ENCODE peak calls at places on chromosomes 2 and 18, in eight cellular contexts. I, T, X, J, W, H, D and G are unnamed samples.

GRCh38 chr2:240981273-240981672 is 17.1 kb upstream of the SNED1 start:
- DNase-seq in I (no peak), T (no peak), X (no peak), J (no peak), W (no peak), H (no peak), D (peak; percentile 79), G (no peak)

GRCh38 chr2:26068602-26069298 is 34.9 kb downstream of the RAB10 start:
- DNase-seq in I (peak; percentile 53), T (peak; percentile 43), X (no peak), J (no peak), W (no peak), H (no peak), D (peak; percentile 82), G (peak; percentile 12)

GRCh38 chr2:224638338-224638823 is 53.2 kb upstream of the CUL3 start:
- DNase-seq in I (no peak), T (peak; percentile 25), X (no peak), J (peak; percentile 43), W (no peak), H (no peak), D (no peak), G (peak; percentile 58)

GRCh38 chr2:69138793-69139510 is 126.0 kb downstream of the ANTXR1 start:
- DNase-seq in I (peak; percentile 32), T (no peak), X (peak; percentile 85), J (no peak), W (no peak), H (no peak), D (peak; percentile 83), G (no peak)

GRCh38 chr18:26103579-26103978 is 13.2 kb upstream of the SS18 start:
- DNase-seq in I (no peak), T (peak; percentile 7), X (no peak), J (no peak), W (peak; percentile 72), H (no peak), D (no peak), G (peak; percentile 29)

GRCh38 chr2:234081970-234082822 is 31.7 kb downstream of the SPP2 start:
- DNase-seq in I (no peak), T (no peak), X (no peak), J (peak; percentile 86), W (no peak), H (no peak), D (no peak), G (no peak)

GRCh38 chr18:44079602-44080001 is 601.1 kb upstream of the SETBP1 start:
- DNase-seq in I (peak; percentile 20), T (no peak), X (no peak), J (no peak), W (no peak), H (no peak), D (peak; percentile 87), G (no peak)

GRCh38 chr18:4605222-4605621 is 150.1 kb upstream of the DLGAP1 start:
- DNase-seq in I (no peak), T (no peak), X (no peak), J (no peak), W (no peak), H (no peak), D (no peak), G (no peak)

GRCh38 chr2:234033885-234034284 is 16.6 kb upstream of the SPP2 start:
- DNase-seq in I (no peak), T (no peak), X (no peak), J (no peak), W (no peak), H (no peak), D (peak; percentile 10), G (no peak)

GRCh38 chr2:228559774-228560415 is 378.4 kb upstream of the SPHKAP start:
- DNase-seq in I (no peak), T (no peak), X (no peak), J (no peak), W (no peak), H (no peak), D (no peak), G (no peak)

GRCh38 chr2:173964565-173965371 is 405 bp downstream of the SP3 start:
- DNase-seq in I (peak; percentile 71), T (peak; percentile 86), X (peak; percentile 94), J (peak; percentile 85), W (peak; percentile 83), H (peak; percentile 93), D (peak; percentile 89), G (peak; percentile 70)

GRCh38 chr2:44087037-44087713 is 81.5 kb upstream of the PPM1B start:
- DNase-seq in I (peak; percentile 30), T (peak; percentile 78), X (peak; percentile 78), J (peak; percentile 90), W (peak; percentile 87), H (peak; percentile 87), D (peak; percentile 80), G (peak; percentile 77)

GRCh38 chr2:219578811-219579210 is 6.7 kb downstream of the INHA start:
- DNase-seq in I (no peak), T (no peak), X (no peak), J (no peak), W (no peak), H (no peak), D (peak; percentile 76), G (no peak)
- H3K27ac ChIP-seq in I (no peak overlapping the region), T (no peak overlapping the region), X (no peak overlapping the region), J (no peak overlapping the region), W (no peak overlapping the region), H (no peak overlapping the region), D (no peak overlapping the region), G (no peak overlapping the region)

DNA sequence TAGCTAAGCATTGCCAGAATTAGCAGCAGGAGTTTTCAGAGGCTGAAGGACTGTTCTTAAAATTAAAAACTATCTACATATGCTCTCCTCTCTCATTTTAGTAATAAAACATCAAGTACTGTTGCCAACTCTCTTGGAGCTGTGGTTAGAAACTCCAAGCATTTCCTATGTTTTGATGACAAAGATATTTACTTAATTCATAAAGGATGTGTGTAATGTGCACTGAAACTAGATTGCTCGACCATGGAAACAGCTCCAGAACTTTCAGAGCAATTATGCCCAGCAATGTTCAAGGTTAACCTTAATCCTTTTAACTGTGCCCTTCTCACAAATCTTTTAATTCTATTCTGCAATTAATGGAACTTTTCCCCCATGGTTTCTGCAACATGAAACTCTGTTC is 8.4 kb downstream of the GRP start:
- DNase-seq in I (no peak), T (no peak), X (no peak), J (no peak), W (no peak), H (no peak), D (no peak), G (no peak)
- H3K27me3 ChIP-seq in I (peaks cover 46% of the 10 kb centered on the region), T (peaks cover 3% of the 10 kb centered on the region), X (no peaks in the 10 kb centered on the region), J (no peaks in the 10 kb centered on the region), W (no peaks in the 10 kb centered on the region), H (no peaks in the 10 kb centered on the region), D (peaks cover 8% of the 10 kb centered on the region), G (peaks cover 2% of the 10 kb centered on the region)

GRCh38 chr2:17373736-17374135 is 144.5 kb downstream of the RAD51AP2 start:
- DNase-seq in I (peak; percentile 11), T (no peak), X (no peak), J (no peak), W (no peak), H (no peak), D (peak; percentile 61), G (no peak)

GRCh38 chr2:17373041-17373440 is 145.2 kb downstream of the RAD51AP2 start:
- DNase-seq in I (no peak), T (no peak), X (no peak), J (no peak), W (no peak), H (no peak), D (peak; percentile 34), G (no peak)

GRCh38 chr2:17380003-17380402 is 138.2 kb downstream of the RAD51AP2 start:
- DNase-seq in I (no peak), T (no peak), X (no peak), J (no peak), W (no peak), H (no peak), D (no peak), G (no peak)

DNA sequence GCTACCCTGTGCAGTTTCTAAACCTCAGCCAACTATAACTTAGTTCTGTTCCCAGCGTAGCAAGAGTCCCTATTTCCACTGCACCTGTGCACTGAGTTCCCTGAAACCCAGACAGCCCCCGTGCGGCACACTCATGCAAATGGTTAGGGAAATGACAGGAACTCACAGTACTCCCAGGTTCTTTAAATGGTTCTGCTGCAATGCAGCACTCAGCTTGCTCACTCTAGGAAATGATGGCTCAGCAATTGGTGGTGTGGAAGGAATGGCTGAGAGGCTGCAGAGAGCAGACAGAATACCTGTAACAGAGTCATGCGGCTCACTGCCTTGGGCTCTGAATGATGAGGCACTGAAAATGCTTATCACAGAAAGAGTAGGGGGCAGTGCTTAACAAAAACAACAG is 143.0 kb downstream of the RAD51AP2 start:
- DNase-seq in I (no peak), T (no peak), X (no peak), J (no peak), W (no peak), H (no peak), D (no peak), G (no peak)
- H3K27ac ChIP-seq in I (no peak overlapping the region), T (no peak overlapping the region), X (no peak overlapping the region), J (no peak overlapping the region), W (no peak overlapping the region), H (no peak overlapping the region), D (no peak overlapping the region), G (no peak overlapping the region)

GRCh38 chr2:230903251-230904150 is 21.5 kb downstream of the GPR55 start:
- DNase-seq in I (no peak), T (no peak), X (no peak), J (peak; percentile 15), W (peak; percentile 22), H (no peak), D (no peak), G (no peak)

GRCh38 chr2:230899786-230900185 is 25.3 kb downstream of the GPR55 start:
- DNase-seq in I (no peak), T (no peak), X (no peak), J (no peak), W (peak; percentile 8), H (no peak), D (no peak), G (no peak)

GRCh38 chr2:230900336-230900995 is 24.6 kb downstream of the GPR55 start:
- DNase-seq in I (no peak), T (no peak), X (no peak), J (peak; percentile 34), W (peak; percentile 15), H (no peak), D (no peak), G (no peak)

GRCh38 chr2:230901006-230901405 is 24.0 kb downstream of the GPR55 start:
- DNase-seq in I (no peak), T (no peak), X (no peak), J (no peak), W (no peak), H (no peak), D (no peak), G (no peak)

DNA sequence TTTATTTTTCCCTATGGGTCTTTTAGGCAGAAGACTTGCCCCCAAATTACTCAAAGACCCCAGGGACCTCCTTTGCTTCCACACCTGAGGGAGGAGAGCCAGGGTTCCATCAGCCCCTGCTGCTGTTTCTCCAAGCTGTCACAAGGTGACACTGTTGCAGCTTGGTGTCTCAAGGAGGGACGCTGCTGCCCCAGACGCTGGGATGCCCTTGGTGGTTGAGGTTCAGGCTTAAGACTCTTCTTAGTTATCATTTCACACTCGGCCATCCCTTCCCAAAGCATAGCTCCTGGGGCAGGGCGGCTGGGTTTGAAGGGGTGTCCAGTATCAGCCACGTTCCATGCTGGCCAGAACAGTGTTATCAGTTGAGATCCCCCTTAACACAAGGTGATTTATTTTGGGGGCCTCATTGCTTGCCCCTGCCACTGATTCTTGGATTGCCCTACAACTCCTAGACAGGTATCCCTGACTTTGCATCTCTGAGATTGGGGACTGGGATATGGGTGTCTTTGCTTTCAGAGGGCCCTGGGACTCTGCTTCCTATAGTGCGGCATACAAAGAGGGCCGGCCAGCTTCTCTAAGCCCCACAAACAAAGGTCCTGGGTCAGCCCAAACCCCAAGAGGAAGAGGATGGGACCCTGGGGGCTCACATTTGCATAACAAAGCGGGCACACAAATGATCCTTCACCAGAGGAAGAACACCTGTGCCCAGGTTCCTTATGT is 22.7 kb downstream of the GPR55 start:
- DNase-seq in I (peak; percentile 42), T (peak; percentile 42), X (peak; percentile 44), J (peak; percentile 43), W (peak; percentile 85), H (no peak), D (peak; percentile 80), G (no peak)
- H3K27me3 ChIP-seq in I (peaks cover 30% of the 10 kb centered on the region), T (no peaks in the 10 kb centered on the region), X (no peaks in the 10 kb centered on the region), J (no peaks in the 10 kb centered on the region), W (no peaks in the 10 kb centered on the region), H (no peaks in the 10 kb centered on the region), D (peaks cover 15% of the 10 kb centered on the region), G (no peaks in the 10 kb centered on the region)